ENCODE peak calls at places on chromosomes 7 and 10, in six cellular contexts. One of them, this sample, is unnamed.
A peak's percentile ranks its signal among the peaks of the same experiment; 100 is the strongest.

GRCh38 chr7:94088560-94088959 is 84.4 kb upstream of the BET1 start:
- DNase-seq in NB4: no peak
- DNase-seq in Peyer's patch: no peak
- DNase-seq in OCI-LY7: no peak
- DNase-seq in breast epithelium: no peak
- DNase-seq in dorsolateral prefrontal cortex: no peak
- DNase-seq in this sample: no peak

GRCh38 chr7:50608196-50608906 is 43.1 kb upstream of the DDC start:
- DNase-seq in NB4: no peak
- DNase-seq in Peyer's patch: no peak
- DNase-seq in OCI-LY7: peak; percentile 10
- DNase-seq in breast epithelium: no peak
- DNase-seq in dorsolateral prefrontal cortex: no peak
- DNase-seq in this sample: no peak

GRCh38 chr7:137715546-137715945 is 131.2 kb downstream of the DGKI start:
- DNase-seq in NB4: no peak
- DNase-seq in Peyer's patch: no peak
- DNase-seq in OCI-LY7: no peak
- DNase-seq in breast epithelium: no peak
- DNase-seq in dorsolateral prefrontal cortex: no peak
- DNase-seq in this sample: no peak

GRCh38 chr10:29866356-29866755 is 193.0 kb downstream of the JCAD start:
- DNase-seq in NB4: no peak
- DNase-seq in Peyer's patch: no peak
- DNase-seq in OCI-LY7: no peak
- DNase-seq in breast epithelium: no peak
- DNase-seq in dorsolateral prefrontal cortex: no peak
- DNase-seq in this sample: no peak

GRCh38 chr7:50671397-50671796 is 106.2 kb upstream of the DDC start:
- DNase-seq in NB4: no peak
- DNase-seq in Peyer's patch: no peak
- DNase-seq in OCI-LY7: no peak
- DNase-seq in breast epithelium: no peak
- DNase-seq in dorsolateral prefrontal cortex: no peak
- DNase-seq in this sample: no peak

GRCh38 chr10:123808286-123808685 is 83.3 kb downstream of the CPXM2 start:
- DNase-seq in NB4: no peak
- DNase-seq in Peyer's patch: no peak
- DNase-seq in OCI-LY7: no peak
- DNase-seq in breast epithelium: no peak
- DNase-seq in dorsolateral prefrontal cortex: no peak
- DNase-seq in this sample: no peak

GRCh38 chr7:23369695-23370404 is 70.7 kb downstream of the MALSU1 start:
- DNase-seq in NB4: no peak
- DNase-seq in Peyer's patch: no peak
- DNase-seq in OCI-LY7: peak; percentile 14
- DNase-seq in breast epithelium: no peak
- DNase-seq in dorsolateral prefrontal cortex: no peak
- DNase-seq in this sample: no peak

GRCh38 chr7:391961-392524 is 102.1 kb downstream of the FOXL3 start:
- DNase-seq in NB4: no peak
- DNase-seq in Peyer's patch: no peak
- DNase-seq in OCI-LY7: no peak
- DNase-seq in breast epithelium: no peak
- DNase-seq in dorsolateral prefrontal cortex: peak; percentile 17
- DNase-seq in this sample: peak; percentile 56

GRCh38 chr7:104264281-104264680 is 56.5 kb upstream of the ORC5 start:
- DNase-seq in NB4: no peak
- DNase-seq in Peyer's patch: no peak
- DNase-seq in OCI-LY7: no peak
- DNase-seq in breast epithelium: no peak
- DNase-seq in dorsolateral prefrontal cortex: no peak
- DNase-seq in this sample: no peak

GRCh38 chr7:30647589-30647988 is 34.7 kb downstream of the CRHR2 start:
- DNase-seq in NB4: no peak
- DNase-seq in Peyer's patch: no peak
- DNase-seq in OCI-LY7: no peak
- DNase-seq in breast epithelium: no peak
- DNase-seq in dorsolateral prefrontal cortex: no peak
- DNase-seq in this sample: no peak

GRCh38 chr10:69738071-69738470 is 63.6 kb upstream of the COL13A1 start:
- DNase-seq in NB4: no peak
- DNase-seq in Peyer's patch: no peak
- DNase-seq in OCI-LY7: no peak
- DNase-seq in breast epithelium: no peak
- DNase-seq in dorsolateral prefrontal cortex: no peak
- DNase-seq in this sample: no peak

GRCh38 chr10:124081547-124082140 is 11.8 kb downstream of the CHST15 start:
- DNase-seq in NB4: no peak
- DNase-seq in Peyer's patch: no peak
- DNase-seq in OCI-LY7: no peak
- DNase-seq in breast epithelium: no peak
- DNase-seq in dorsolateral prefrontal cortex: no peak
- DNase-seq in this sample: no peak

GRCh38 chr7:156702399-156702798 is 61.8 kb downstream of the RNF32 start:
- DNase-seq in NB4: no peak
- DNase-seq in Peyer's patch: no peak
- DNase-seq in OCI-LY7: no peak
- DNase-seq in breast epithelium: no peak
- DNase-seq in dorsolateral prefrontal cortex: no peak
- DNase-seq in this sample: no peak

GRCh38 chr7:64945481-64945756 is 42.3 kb downstream of the ZNF273 start:
- DNase-seq in NB4: no peak
- DNase-seq in Peyer's patch: no peak
- DNase-seq in OCI-LY7: no peak
- DNase-seq in breast epithelium: no peak
- DNase-seq in dorsolateral prefrontal cortex: no peak
- DNase-seq in this sample: no peak

GRCh38 chr7:149723082-149723767 is 50.2 kb downstream of the ZNF467 start:
- DNase-seq in NB4: no peak
- DNase-seq in Peyer's patch: no peak
- DNase-seq in OCI-LY7: no peak
- DNase-seq in breast epithelium: no peak
- DNase-seq in dorsolateral prefrontal cortex: no peak
- DNase-seq in this sample: peak; percentile 38

GRCh38 chr10:124028700-124029487 is 64.5 kb downstream of the CHST15 start:
- DNase-seq in NB4: no peak
- DNase-seq in Peyer's patch: no peak
- DNase-seq in OCI-LY7: no peak
- DNase-seq in breast epithelium: no peak
- DNase-seq in dorsolateral prefrontal cortex: no peak
- DNase-seq in this sample: no peak

GRCh38 chr7:151252961-151253691 is 4.6 kb upstream of the SMARCD3 start:
- DNase-seq in NB4: no peak
- DNase-seq in Peyer's patch: no peak
- DNase-seq in OCI-LY7: no peak
- DNase-seq in breast epithelium: no peak
- DNase-seq in dorsolateral prefrontal cortex: no peak
- DNase-seq in this sample: no peak

GRCh38 chr7:105940111-105940510 is 23.0 kb upstream of the CDHR3 start:
- DNase-seq in NB4: no peak
- DNase-seq in Peyer's patch: no peak
- DNase-seq in OCI-LY7: no peak
- DNase-seq in breast epithelium: no peak
- DNase-seq in dorsolateral prefrontal cortex: no peak
- DNase-seq in this sample: no peak

GRCh38 chr7:105941596-105941995 is 21.5 kb upstream of the CDHR3 start:
- DNase-seq in NB4: no peak
- DNase-seq in Peyer's patch: no peak
- DNase-seq in OCI-LY7: no peak
- DNase-seq in breast epithelium: no peak
- DNase-seq in dorsolateral prefrontal cortex: no peak
- DNase-seq in this sample: no peak

GRCh38 chr7:105945848-105946247 is 17.2 kb upstream of the CDHR3 start:
- DNase-seq in NB4: no peak
- DNase-seq in Peyer's patch: no peak
- DNase-seq in OCI-LY7: no peak
- DNase-seq in breast epithelium: no peak
- DNase-seq in dorsolateral prefrontal cortex: no peak
- DNase-seq in this sample: no peak

GRCh38 chr7:105943486-105943885 is 19.6 kb upstream of the CDHR3 start:
- DNase-seq in NB4: no peak
- DNase-seq in Peyer's patch: no peak
- DNase-seq in OCI-LY7: no peak
- DNase-seq in breast epithelium: no peak
- DNase-seq in dorsolateral prefrontal cortex: no peak
- DNase-seq in this sample: no peak
- H3K4me3 ChIP-seq in NB4: no peak overlapping the region
- H3K4me3 ChIP-seq in Peyer's patch: no peak overlapping the region
- H3K4me3 ChIP-seq in OCI-LY7: no peak overlapping the region
- H3K4me3 ChIP-seq in breast epithelium: no peak overlapping the region
- H3K4me3 ChIP-seq in dorsolateral prefrontal cortex: no peak overlapping the region
- H3K4me3 ChIP-seq in this sample: no peak overlapping the region

GRCh38 chr10:47264797-47265281 is 35.2 kb upstream of the GDF10 start:
- DNase-seq in NB4: peak; percentile 88
- DNase-seq in Peyer's patch: no peak
- DNase-seq in OCI-LY7: no peak
- DNase-seq in breast epithelium: no peak
- DNase-seq in dorsolateral prefrontal cortex: no peak
- DNase-seq in this sample: peak; percentile 34

GRCh38 chr10:47268696-47269095 is 31.3 kb upstream of the GDF10 start:
- DNase-seq in NB4: no peak
- DNase-seq in Peyer's patch: no peak
- DNase-seq in OCI-LY7: no peak
- DNase-seq in breast epithelium: no peak
- DNase-seq in dorsolateral prefrontal cortex: no peak
- DNase-seq in this sample: peak; percentile 30

GRCh38 chr10:47266602-47267001 is 33.4 kb upstream of the GDF10 start:
- DNase-seq in NB4: no peak
- DNase-seq in Peyer's patch: no peak
- DNase-seq in OCI-LY7: no peak
- DNase-seq in breast epithelium: no peak
- DNase-seq in dorsolateral prefrontal cortex: no peak
- DNase-seq in this sample: no peak

GRCh38 chr10:47269294-47269693 is 30.7 kb upstream of the GDF10 start:
- DNase-seq in NB4: peak; percentile 69
- DNase-seq in Peyer's patch: no peak
- DNase-seq in OCI-LY7: no peak
- DNase-seq in breast epithelium: no peak
- DNase-seq in dorsolateral prefrontal cortex: no peak
- DNase-seq in this sample: no peak
- TF ChIP-seq CTCF in NB4: peak; percentile 64
- TF ChIP-seq CTCF in Peyer's patch: no peak
- TF ChIP-seq CTCF in OCI-LY7: peak; percentile 63
- TF ChIP-seq CTCF in breast epithelium: no peak
- TF ChIP-seq CTCF in dorsolateral prefrontal cortex: no peak
- TF ChIP-seq CTCF in this sample: no peak

GRCh38 chr10:6543431-6544005 is 36.6 kb downstream of the PRKCQ start:
- DNase-seq in NB4: peak; percentile 4
- DNase-seq in Peyer's patch: peak; percentile 32
- DNase-seq in OCI-LY7: peak; percentile 29
- DNase-seq in breast epithelium: no peak
- DNase-seq in dorsolateral prefrontal cortex: no peak
- DNase-seq in this sample: no peak
- H3K4me3 ChIP-seq in NB4: no peak overlapping the region
- H3K4me3 ChIP-seq in Peyer's patch: no peak overlapping the region
- H3K4me3 ChIP-seq in OCI-LY7: peak overlapping the region; percentile 32
- H3K4me3 ChIP-seq in breast epithelium: no peak overlapping the region
- H3K4me3 ChIP-seq in dorsolateral prefrontal cortex: no peak overlapping the region
- H3K4me3 ChIP-seq in this sample: no peak overlapping the region

DNA sequence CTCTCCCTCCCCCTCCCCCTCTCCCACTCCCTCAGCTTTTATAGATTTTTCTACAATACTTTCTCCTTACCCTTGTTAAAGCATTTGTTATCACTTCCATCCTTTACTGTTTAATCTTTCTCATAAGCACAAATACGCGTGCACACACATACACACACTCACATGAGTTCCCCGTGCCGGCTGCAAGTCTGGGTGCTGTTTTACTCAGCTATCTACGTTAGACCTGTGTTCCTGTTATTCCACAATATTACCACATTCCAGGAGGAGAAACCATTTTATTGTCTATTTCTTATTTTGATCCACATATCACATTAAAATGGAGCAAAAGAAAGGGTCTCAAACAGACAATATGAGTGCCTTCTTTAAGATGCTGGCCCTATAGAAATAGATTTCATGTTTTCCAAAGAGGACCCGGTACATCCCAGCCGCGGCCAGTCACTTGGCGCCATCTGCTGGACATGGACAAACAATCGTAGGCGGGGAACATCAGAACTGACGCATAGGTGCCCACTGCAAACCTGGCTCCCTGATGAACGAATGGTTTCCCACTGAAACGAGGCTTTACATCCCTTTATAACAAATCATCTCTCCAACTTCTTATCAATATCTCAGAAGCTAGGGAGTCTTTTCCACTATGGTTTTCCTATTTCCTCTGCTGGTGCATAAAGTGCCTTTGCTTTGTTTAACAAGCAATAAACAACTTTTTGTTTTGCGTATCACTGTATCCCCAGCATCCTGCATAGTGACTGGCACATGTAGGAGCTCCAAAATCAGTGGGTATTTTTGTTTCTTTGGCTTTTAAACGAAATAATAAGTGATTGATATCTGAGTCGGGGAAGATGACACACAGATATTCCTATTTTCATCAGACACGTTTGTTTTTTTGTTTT is 25.2 kb upstream of the OPTN start:
- DNase-seq in NB4: peak; percentile 64
- DNase-seq in Peyer's patch: peak; percentile 35
- DNase-seq in OCI-LY7: peak; percentile 53
- DNase-seq in breast epithelium: peak; percentile 64
- DNase-seq in dorsolateral prefrontal cortex: peak; percentile 63
- DNase-seq in this sample: no peak
- TF ChIP-seq CTCF in NB4: peak; percentile 62
- TF ChIP-seq CTCF in Peyer's patch: peak; percentile 66
- TF ChIP-seq CTCF in OCI-LY7: peak; percentile 90
- TF ChIP-seq CTCF in breast epithelium: peak; percentile 64
- TF ChIP-seq CTCF in dorsolateral prefrontal cortex: peak; percentile 86
- TF ChIP-seq CTCF in this sample: peak; percentile 74